ENCODE peak calls at places on chromosome 5, in six cellular contexts. U is uterus; Z is kidney; L is GM23248; Y is MM.1S; O is CD8-positive, alpha-beta memory T cell. M is an unnamed sample.

GRCh38 chr5:41843456-41844112 is 26.6 kb downstream of the OXCT1 start:
- DNase-seq in U (no peak), Z (no peak), L (peak; percentile 82), Y (peak; percentile 48), O (peak; percentile 31), M (no peak)

GRCh38 chr5:169139381-169140125 is 161.4 kb downstream of the SLIT3 start:
- DNase-seq in U (no peak), Z (peak; percentile 81), L (no peak), Y (no peak), O (no peak), M (no peak)

GRCh38 chr5:81838307-81838906 is 87.5 kb upstream of the SSBP2 start:
- DNase-seq in U (no peak), Z (no peak), L (peak; percentile 64), Y (peak; percentile 53), O (peak; percentile 37), M (no peak)

GRCh38 chr5:127863161-127863560 is 160.0 kb downstream of the CCDC192 start:
- DNase-seq in U (no peak), Z (no peak), L (no peak), Y (no peak), O (no peak), M (no peak)

GRCh38 chr5:89372176-89372575 is 489.2 kb upstream of the MEF2C start:
- DNase-seq in U (no peak), Z (no peak), L (peak; percentile 7), Y (no peak), O (no peak), M (no peak)

GRCh38 chr5:52077941-52078825 is 694.9 kb downstream of the ISL1 start:
- DNase-seq in U (no peak), Z (no peak), L (no peak), Y (no peak), O (no peak), M (no peak)

GRCh38 chr5:76943006-76943405 is 9.8 kb upstream of the CRHBP start:
- DNase-seq in U (no peak), Z (no peak), L (no peak), Y (no peak), O (no peak), M (no peak)

GRCh38 chr5:57986746-57987145 is 473.1 kb downstream of the PLK2 start:
- DNase-seq in U (peak; percentile 18), Z (no peak), L (peak; percentile 63), Y (no peak), O (no peak), M (no peak)

GRCh38 chr5:170034231-170034630 is 53.9 kb upstream of the INSYN2B start:
- DNase-seq in U (no peak), Z (no peak), L (no peak), Y (no peak), O (no peak), M (no peak)

GRCh38 chr5:14522721-14523120 is 58.9 kb upstream of the OTULINL start:
- DNase-seq in U (no peak), Z (no peak), L (no peak), Y (no peak), O (no peak), M (no peak)

GRCh38 chr5:61813361-61813760 is 481.3 kb downstream of the ZSWIM6 start:
- DNase-seq in U (no peak), Z (no peak), L (no peak), Y (no peak), O (no peak), M (no peak)

GRCh38 chr5:122805481-122805880 is 30.6 kb downstream of the SNX2 start:
- DNase-seq in U (no peak), Z (no peak), L (peak; percentile 58), Y (no peak), O (no peak), M (no peak)

GRCh38 chr5:151670074-151670686 is 16.5 kb downstream of the SPARC start:
- DNase-seq in U (no peak), Z (no peak), L (no peak), Y (no peak), O (no peak), M (no peak)

GRCh38 chr5:165310031-165310430 is 1804.6 kb downstream of the MAT2B start:
- DNase-seq in U (no peak), Z (no peak), L (no peak), Y (no peak), O (no peak), M (no peak)

GRCh38 chr5:165309446-165309845 is 1804.0 kb downstream of the MAT2B start:
- DNase-seq in U (no peak), Z (no peak), L (no peak), Y (no peak), O (no peak), M (no peak)

GRCh38 chr5:165304193-165304820 is 1798.9 kb downstream of the MAT2B start:
- DNase-seq in U (no peak), Z (no peak), L (no peak), Y (no peak), O (no peak), M (no peak)
- H3K9me3 ChIP-seq in U (no peaks in the 10 kb centered on the region), Z (no peaks in the 10 kb centered on the region), L (no peaks in the 10 kb centered on the region), Y (no peaks in the 10 kb centered on the region), O (no peaks in the 10 kb centered on the region), M (no peaks in the 10 kb centered on the region)

DNA sequence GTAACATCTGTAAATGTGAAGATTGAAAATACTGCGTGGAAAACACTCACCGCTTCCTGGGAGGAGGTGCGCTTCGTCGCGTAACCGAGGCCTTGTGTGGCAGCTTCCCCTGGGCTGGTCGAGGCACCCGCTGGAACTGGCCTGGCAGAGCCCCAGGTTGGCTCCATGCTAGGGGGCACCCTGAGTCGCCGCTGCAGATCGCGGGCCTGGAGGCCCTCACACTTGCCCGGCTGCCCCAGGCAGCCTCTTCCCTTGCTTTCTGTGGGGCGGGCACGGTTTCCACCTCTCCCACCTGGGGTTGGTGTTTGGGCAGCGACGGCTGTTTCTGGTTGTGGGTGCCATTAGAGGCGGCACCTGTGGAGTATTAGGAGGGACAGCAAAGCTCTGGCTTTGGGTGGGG is 852 bp downstream of the ZNF354C start:
- DNase-seq in U (peak; percentile 16), Z (no peak), L (no peak), Y (no peak), O (no peak), M (no peak)
- H3K9me3 ChIP-seq in U (no peaks in the 10 kb centered on the region), Z (peaks cover 4% of the 10 kb centered on the region), L (no peaks in the 10 kb centered on the region), Y (no peaks in the 10 kb centered on the region), O (peaks cover 3% of the 10 kb centered on the region), M (peaks cover 3% of the 10 kb centered on the region)

DNA sequence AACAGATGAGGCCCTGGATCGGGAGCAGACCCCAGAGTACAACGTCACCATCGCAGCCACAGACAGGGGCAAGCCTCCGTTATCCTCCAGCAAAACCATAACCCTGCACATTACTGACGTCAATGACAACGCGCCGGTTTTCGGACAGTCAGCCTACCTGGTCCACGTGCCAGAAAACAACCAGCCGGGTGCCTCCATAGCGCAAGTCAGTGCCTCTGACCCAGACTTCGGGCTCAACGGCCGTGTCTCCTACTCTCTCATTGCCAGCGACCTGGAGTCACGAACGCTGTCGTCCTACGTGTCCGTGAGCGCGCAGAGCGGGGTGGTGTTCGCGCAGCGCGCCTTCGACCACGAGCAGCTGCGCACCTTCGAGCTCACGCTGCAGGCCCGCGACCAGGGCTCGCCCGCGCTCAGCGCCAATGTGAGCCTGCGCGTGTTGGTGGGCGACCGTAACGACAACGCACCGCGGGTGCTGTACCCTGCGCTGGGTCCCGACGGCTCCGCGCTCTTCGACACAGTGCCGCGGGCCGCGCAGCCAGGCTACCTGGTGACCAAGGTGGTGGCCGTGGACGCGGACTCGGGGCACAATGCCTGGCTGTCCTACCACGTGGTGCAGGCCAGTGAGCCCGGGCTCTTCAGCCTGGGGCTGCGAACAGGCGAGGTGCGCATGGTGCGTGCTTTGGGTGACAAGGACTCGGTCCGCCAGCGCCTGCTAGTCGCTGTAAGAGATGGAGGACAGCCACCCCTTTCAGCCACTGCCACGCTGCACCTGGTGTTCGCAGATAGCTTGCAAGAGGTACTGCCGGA is 1.6 kb upstream of the PCDHGA11 start:
- DNase-seq in U (no peak), Z (no peak), L (no peak), Y (no peak), O (no peak), M (no peak)
- H3K9me3 ChIP-seq in U (no peaks in the 10 kb centered on the region), Z (peaks cover 34% of the 10 kb centered on the region), L (no peaks in the 10 kb centered on the region), Y (no peaks in the 10 kb centered on the region), O (peaks cover 13% of the 10 kb centered on the region), M (peaks cover 9% of the 10 kb centered on the region)

GRCh38 chr5:1262381-1262780 is 32.5 kb downstream of the TERT start:
- DNase-seq in U (no peak), Z (no peak), L (peak; percentile 26), Y (no peak), O (no peak), M (no peak)
- H3K9me3 ChIP-seq in U (no peaks in the 10 kb centered on the region), Z (no peaks in the 10 kb centered on the region), L (no peaks in the 10 kb centered on the region), Y (no peaks in the 10 kb centered on the region), O (no peaks in the 10 kb centered on the region), M (no peaks in the 10 kb centered on the region)

GRCh38 chr5:3996871-3997410 is 401.3 kb downstream of the IRX1 start:
- DNase-seq in U (no peak), Z (no peak), L (no peak), Y (no peak), O (no peak), M (no peak)

GRCh38 chr5:4000960-4001359 is 405.3 kb downstream of the IRX1 start:
- DNase-seq in U (no peak), Z (no peak), L (no peak), Y (no peak), O (no peak), M (no peak)

GRCh38 chr5:3997670-3998069 is 402.0 kb downstream of the IRX1 start:
- DNase-seq in U (no peak), Z (no peak), L (no peak), Y (no peak), O (no peak), M (no peak)

GRCh38 chr5:3995954-3996619 is 400.5 kb downstream of the IRX1 start:
- DNase-seq in U (no peak), Z (no peak), L (no peak), Y (no peak), O (no peak), M (no peak)

GRCh38 chr5:3999929-4000328 is 404.3 kb downstream of the IRX1 start:
- DNase-seq in U (no peak), Z (no peak), L (no peak), Y (no peak), O (no peak), M (no peak)
- H3K9me3 ChIP-seq in U (no peaks in the 10 kb centered on the region), Z (no peaks in the 10 kb centered on the region), L (no peaks in the 10 kb centered on the region), Y (no peaks in the 10 kb centered on the region), O (no peaks in the 10 kb centered on the region), M (peaks cover 3% of the 10 kb centered on the region)

GRCh38 chr5:37283214-37283820 is 34.1 kb upstream of the CPLANE1 start:
- DNase-seq in U (no peak), Z (no peak), L (no peak), Y (no peak), O (no peak), M (no peak)
- H3K9me3 ChIP-seq in U (no peaks in the 10 kb centered on the region), Z (no peaks in the 10 kb centered on the region), L (no peaks in the 10 kb centered on the region), Y (no peaks in the 10 kb centered on the region), O (no peaks in the 10 kb centered on the region), M (no peaks in the 10 kb centered on the region)

GRCh38 chr5:44398382-44398781 is 9.2 kb upstream of the FGF10 start:
- DNase-seq in U (no peak), Z (no peak), L (no peak), Y (no peak), O (no peak), M (no peak)

GRCh38 chr5:44402084-44402483 is 12.9 kb upstream of the FGF10 start:
- DNase-seq in U (no peak), Z (no peak), L (no peak), Y (no peak), O (no peak), M (no peak)

GRCh38 chr5:44396312-44396711 is 7.1 kb upstream of the FGF10 start:
- DNase-seq in U (no peak), Z (no peak), L (no peak), Y (no peak), O (no peak), M (no peak)

GRCh38 chr5:44401611-44402010 is 12.4 kb upstream of the FGF10 start:
- DNase-seq in U (no peak), Z (no peak), L (no peak), Y (no peak), O (no peak), M (no peak)
- H3K9me3 ChIP-seq in U (no peaks in the 10 kb centered on the region), Z (no peaks in the 10 kb centered on the region), L (no peaks in the 10 kb centered on the region), Y (no peaks in the 10 kb centered on the region), O (no peaks in the 10 kb centered on the region), M (no peaks in the 10 kb centered on the region)

M was measured in T-helper 17 cell.